ENCODE peak calls at places on chromosome 15, in eight cellular contexts. C is A549, E is HFF-Myc, Z is GM06990, I is PC-3, L is fibroblast of the aortic adventitia, N is HL-60, U is stomach. W is an unnamed sample.

GRCh38 chr15:96162322-96162721 is 168.2 kb upstream of the NR2F2 start:
- DNase-seq in C (no peak), E (no peak), Z (no peak), I (no peak), L (no peak), N (no peak), U (peak), W (no peak)

GRCh38 chr15:91068436-91068835 is 31.6 kb upstream of the SV2B start:
- DNase-seq in C (no peak), E (no peak), Z (no peak), I (no peak), L (no peak), N (no peak), U (no peak), W (no peak)

GRCh38 chr15:41832875-41833274 is 5.0 kb downstream of the JMJD7 start:
- DNase-seq in C (no peak), E (no peak), Z (no peak), I (peak), L (peak), N (no peak), U (peak), W (no peak)

GRCh38 chr15:78007965-78008886 is 69.3 kb downstream of the TBC1D2B start:
- DNase-seq in C (no peak), E (peak), Z (no peak), I (peak), L (peak), N (no peak), U (peak), W (peak)

GRCh38 chr15:37921527-37922385 is 12.7 kb upstream of the TMCO5A start:
- DNase-seq in C (no peak), E (no peak), Z (no peak), I (peak), L (peak), N (no peak), U (peak), W (peak)

GRCh38 chr15:36585774-36586173 is 6.3 kb downstream of the CDIN1 start:
- DNase-seq in C (no peak), E (no peak), Z (no peak), I (peak), L (no peak), N (no peak), U (no peak), W (no peak)

GRCh38 chr15:81914734-81915234 is 131.0 kb downstream of the MEX3B start:
- DNase-seq in C (no peak), E (no peak), Z (no peak), I (no peak), L (no peak), N (no peak), U (no peak), W (no peak)

GRCh38 chr15:90869601-90870353 is 1.4 kb downstream of the FURIN start:
- DNase-seq in C (peak), E (peak), Z (no peak), I (peak), L (peak), N (peak), U (no peak), W (peak)

GRCh38 chr15:70279096-70279495 is 181.4 kb upstream of the TLE3 start:
- DNase-seq in C (no peak), E (no peak), Z (no peak), I (no peak), L (no peak), N (no peak), U (no peak), W (no peak)

GRCh38 chr15:93141373-93141790 is 52.4 kb upstream of the RGMA start:
- DNase-seq in C (no peak), E (no peak), Z (no peak), I (no peak), L (no peak), N (peak), U (no peak), W (no peak)

GRCh38 chr15:43527016-43527801 is 9.8 kb downstream of the MAP1A start:
- DNase-seq in C (no peak), E (no peak), Z (no peak), I (no peak), L (no peak), N (no peak), U (no peak), W (no peak)

GRCh38 chr15:29736012-29736744 is 86.1 kb downstream of the TJP1 start:
- DNase-seq in C (no peak), E (no peak), Z (no peak), I (no peak), L (no peak), N (no peak), U (no peak), W (peak)

GRCh38 chr15:42577514-42578031 is 2.2 kb downstream of the STARD9 start:
- DNase-seq in C (no peak), E (no peak), Z (no peak), I (no peak), L (peak), N (no peak), U (no peak), W (peak)

GRCh38 chr15:50426428-50426827 is 2.2 kb downstream of the USP8 start:
- DNase-seq in C (no peak), E (no peak), Z (no peak), I (no peak), L (no peak), N (no peak), U (no peak), W (no peak)

GRCh38 chr15:36982441-36982840 is 117.9 kb downstream of the MEIS2 start:
- DNase-seq in C (no peak), E (no peak), Z (no peak), I (no peak), L (peak), N (no peak), U (no peak), W (peak)

GRCh38 chr15:77597804-77598453 is 34.8 kb downstream of the LINGO1 start:
- DNase-seq in C (no peak), E (no peak), Z (no peak), I (no peak), L (no peak), N (no peak), U (no peak), W (no peak)

GRCh38 chr15:70576683-70577082 is 186.7 kb downstream of the UACA start:
- DNase-seq in C (no peak), E (no peak), Z (no peak), I (no peak), L (peak), N (no peak), U (no peak), W (no peak)

GRCh38 chr15:34650177-34650576 is 66.7 kb upstream of the GOLGA8B start:
- DNase-seq in C (no peak), E (no peak), Z (peak), I (no peak), L (peak), N (no peak), U (no peak), W (peak)

GRCh38 chr15:70486451-70487379 is 276.6 kb downstream of the UACA start:
- DNase-seq in C (no peak), E (no peak), Z (peak), I (peak), L (peak), N (peak), U (no peak), W (peak)

GRCh38 chr15:34085746-34086145 is 15.9 kb downstream of the EMC7 start:
- DNase-seq in C (no peak), E (peak), Z (no peak), I (no peak), L (no peak), N (no peak), U (no peak), W (peak)

GRCh38 chr15:48999314-48999713 is 35.6 kb upstream of the SHC4 start:
- DNase-seq in C (no peak), E (no peak), Z (no peak), I (no peak), L (no peak), N (no peak), U (no peak), W (no peak)

GRCh38 chr15:68154923-68155559 is 50.1 kb downstream of the CALML4 start:
- DNase-seq in C (peak), E (peak), Z (no peak), I (peak), L (peak), N (peak), U (peak), W (peak)

GRCh38 chr15:67836955-67837354 is 2.9 kb downstream of the RNU6-1 start:
- DNase-seq in C (no peak), E (no peak), Z (no peak), I (no peak), L (no peak), N (no peak), U (no peak), W (no peak)

GRCh38 chr15:67023517-67024321 is 41.7 kb upstream of the SMAD3 start:
- DNase-seq in C (no peak), E (no peak), Z (no peak), I (peak), L (no peak), N (no peak), U (no peak), W (no peak)

GRCh38 chr15:72358532-72359180 is 17.2 kb downstream of the HEXA start:
- DNase-seq in C (no peak), E (peak), Z (no peak), I (peak), L (peak), N (no peak), U (peak), W (peak)

GRCh38 chr15:94709319-94709718 is 478.0 kb downstream of the MCTP2 start:
- DNase-seq in C (no peak), E (no peak), Z (no peak), I (no peak), L (no peak), N (no peak), U (no peak), W (no peak)

GRCh38 chr15:35874260-35874905 is 328.4 kb upstream of the DPH6 start:
- DNase-seq in C (peak), E (peak), Z (no peak), I (peak), L (peak), N (no peak), U (no peak), W (peak)

GRCh38 chr15:90020041-90020735 is 19.1 kb downstream of the ZNF710 start:
- DNase-seq in C (no peak), E (no peak), Z (no peak), I (no peak), L (no peak), N (peak), U (no peak), W (no peak)

GRCh38 chr15:78050441-78050809 is 27.1 kb downstream of the TBC1D2B start:
- DNase-seq in C (no peak), E (no peak), Z (no peak), I (no peak), L (no peak), N (no peak), U (no peak), W (no peak)

GRCh38 chr15:57592836-57593420 is 1.2 kb downstream of the MYZAP start:
- DNase-seq in C (no peak), E (no peak), Z (no peak), I (no peak), L (no peak), N (no peak), U (no peak), W (no peak)

GRCh38 chr15:57591237-57591821 is 375 bp upstream of the MYZAP start:
- DNase-seq in C (no peak), E (no peak), Z (peak), I (peak), L (no peak), N (no peak), U (peak), W (no peak)

GRCh38 chr15:57594479-57594878 is 2.8 kb downstream of the MYZAP start:
- DNase-seq in C (no peak), E (no peak), Z (no peak), I (peak), L (no peak), N (no peak), U (no peak), W (no peak)

GRCh38 chr15:57591822-57592367 is at the start of gene MYZAP:
- DNase-seq in C (no peak), E (no peak), Z (peak), I (peak), L (no peak), N (no peak), U (peak), W (peak)

DNA sequence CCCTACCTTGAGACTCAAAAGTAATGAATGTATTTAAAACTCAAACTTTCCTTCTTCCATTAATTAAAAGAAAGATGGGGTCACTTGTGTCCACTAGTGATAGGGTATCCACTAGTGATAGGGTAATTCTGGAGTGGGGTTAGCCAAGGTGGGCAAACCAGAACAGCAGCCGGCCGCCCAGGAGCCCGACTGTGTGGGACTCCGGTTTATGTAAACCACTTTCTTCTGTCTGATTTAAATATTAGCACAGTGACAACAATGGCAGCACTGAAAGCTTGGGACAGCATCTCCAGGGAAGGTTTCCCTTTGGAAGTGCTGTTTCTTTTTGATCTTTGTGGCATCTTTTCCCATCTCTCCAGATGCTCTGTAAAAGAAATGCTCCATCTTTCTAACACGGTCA is 722 bp downstream of the MYZAP start:
- DNase-seq in C (no peak), E (no peak), Z (no peak), I (no peak), L (no peak), N (no peak), U (no peak), W (no peak)
- H3K4me3 ChIP-seq in C (peak), E (no peak), Z (no peak), I (peak), L (no peak), N (no peak), U (peak), W (no peak)

GRCh38 chr15:30941520-30941919 is 37.8 kb downstream of the FAN1 start:
- DNase-seq in C (no peak), E (no peak), Z (no peak), I (no peak), L (no peak), N (no peak), U (no peak), W (no peak)
- TF ChIP-seq CTCF in C (no peak), E (no peak), Z (no peak), I (no peak), L (no peak), N (no peak), U (no peak), W (peak)

GRCh38 chr15:64883997-64884511 is 27.6 kb upstream of the ANKDD1A start:
- DNase-seq in C (peak), E (no peak), Z (peak), I (peak), L (peak), N (peak), U (peak), W (peak)
- H3K4me3 ChIP-seq in C (no peak), E (no peak), Z (peak), I (no peak), L (no peak), N (no peak), U (no peak), W (no peak)

DNA sequence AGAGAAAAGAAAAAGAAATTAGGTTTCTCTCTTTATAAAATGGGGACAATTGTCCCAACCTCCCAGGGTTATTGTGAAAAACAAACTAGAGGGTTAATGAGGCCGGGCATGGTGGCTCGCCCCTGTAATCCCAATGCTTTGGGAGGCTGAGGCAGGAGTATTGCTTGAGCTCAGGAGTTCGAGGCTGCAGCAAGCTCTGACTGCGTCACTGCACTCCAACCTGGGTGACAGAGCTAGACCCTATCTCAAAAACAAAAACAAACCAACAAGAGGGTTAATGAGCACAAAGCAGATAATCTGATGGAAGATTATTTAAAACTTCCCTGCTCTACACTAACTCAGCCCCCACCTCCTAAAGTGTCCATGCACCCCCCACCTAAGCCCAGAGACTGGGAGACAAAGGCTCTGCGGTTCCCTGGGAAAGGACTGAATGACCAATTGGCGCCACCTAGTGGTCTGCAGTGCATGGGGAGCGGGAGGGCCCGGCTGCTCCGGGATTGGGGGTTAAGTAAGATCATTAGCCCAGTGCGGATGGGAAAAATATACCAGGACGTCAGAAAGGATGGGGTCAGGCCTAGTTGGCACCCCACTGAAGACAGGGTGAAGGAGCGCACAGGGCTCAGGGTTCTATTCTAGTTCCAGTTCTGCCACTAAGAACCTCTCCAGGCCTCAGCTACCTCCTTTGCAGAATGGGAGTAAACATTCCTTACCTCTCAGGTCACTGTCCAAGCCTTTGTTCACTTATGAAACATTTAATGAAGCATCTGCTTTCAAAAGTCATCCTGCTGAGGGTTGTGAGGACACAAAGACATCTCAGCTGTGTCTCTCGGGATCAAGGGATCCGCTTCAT is 15.6 kb downstream of the PIF1 start:
- DNase-seq in C (peak), E (no peak), Z (peak), I (peak), L (peak), N (peak), U (peak), W (peak)
- TF ChIP-seq CTCF in C (peak), E (peak), Z (peak), I (peak), L (peak), N (peak), U (peak), W (peak)

GRCh38 chr15:25054329-25054728 is 99.5 kb downstream of the SNRPN start:
- DNase-seq in C (no peak), E (no peak), Z (no peak), I (no peak), L (no peak), N (no peak), U (peak), W (no peak)

GRCh38 chr15:25054943-25055342 is 100.2 kb downstream of the SNRPN start:
- DNase-seq in C (no peak), E (no peak), Z (no peak), I (no peak), L (no peak), N (no peak), U (no peak), W (no peak)

GRCh38 chr15:25056484-25057429 is 102.0 kb downstream of the SNRPN start:
- DNase-seq in C (peak), E (no peak), Z (no peak), I (no peak), L (no peak), N (no peak), U (peak), W (no peak)

GRCh38 chr15:25057574-25057973 is 102.8 kb downstream of the SNRPN start:
- DNase-seq in C (no peak), E (no peak), Z (no peak), I (no peak), L (no peak), N (no peak), U (peak), W (no peak)

GRCh38 chr15:25055356-25056068 is 100.7 kb downstream of the SNRPN start:
- DNase-seq in C (no peak), E (no peak), Z (no peak), I (no peak), L (no peak), N (no peak), U (peak), W (no peak)
- H3K4me3 ChIP-seq in C (no peak), E (no peak), Z (no peak), I (no peak), L (no peak), N (no peak), U (no peak), W (no peak)

DNA sequence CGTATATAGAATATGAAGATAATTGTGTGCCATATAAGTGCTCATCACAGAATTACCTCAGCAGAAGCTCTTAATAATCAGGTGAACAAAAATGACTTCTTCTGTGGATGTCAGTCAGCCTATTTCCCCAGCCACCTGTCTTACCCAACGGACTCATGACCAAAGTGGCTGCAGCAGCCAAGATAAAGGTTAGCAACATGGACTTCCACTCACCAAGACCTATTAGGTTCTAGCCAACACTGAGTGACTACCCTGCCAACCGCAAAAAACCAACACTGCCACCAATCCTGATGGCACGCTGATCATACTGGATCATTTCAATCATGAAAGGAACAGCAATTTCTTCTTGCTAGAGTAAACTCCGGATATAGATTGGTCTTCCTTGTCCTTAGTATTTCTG is 12.1 kb downstream of the SEC11A start:
- DNase-seq in C (no peak), E (no peak), Z (no peak), I (no peak), L (no peak), N (no peak), U (no peak), W (no peak)
- TF ChIP-seq CTCF in C (no peak), E (no peak), Z (no peak), I (no peak), L (no peak), N (no peak), U (no peak), W (no peak)

W was measured in choroid plexus epithelial cell.